ENCODE peak calls at places on chromosomes 11 and 22, in six cellular contexts. One of them, this sample, is unnamed. For H3K4me1 and H3K36me3, the result is how much of the 10 kb centered on the place peaks cover.

GRCh38 chr11:133331031-133331430 is 201.3 kb downstream of the OPCML start:
- DNase-seq in right lobe of liver: no peak
- DNase-seq in GM23248: no peak
- DNase-seq in transverse colon: no peak
- DNase-seq in body of pancreas: no peak
- DNase-seq in SK-N-SH: no peak
- DNase-seq in this sample: no peak

GRCh38 chr11:71240061-71240690 is 12.2 kb downstream of the SHANK2 start:
- DNase-seq in right lobe of liver: no peak
- DNase-seq in GM23248: no peak
- DNase-seq in transverse colon: no peak
- DNase-seq in body of pancreas: no peak
- DNase-seq in SK-N-SH: peak
- DNase-seq in this sample: no peak

GRCh38 chr11:78798567-78799170 is 224.0 kb upstream of the NARS2 start:
- DNase-seq in right lobe of liver: peak
- DNase-seq in GM23248: peak
- DNase-seq in transverse colon: peak
- DNase-seq in body of pancreas: peak
- DNase-seq in SK-N-SH: peak
- DNase-seq in this sample: no peak

GRCh38 chr11:76041208-76041607 is 165.1 kb downstream of the WNT11 start:
- DNase-seq in right lobe of liver: no peak
- DNase-seq in GM23248: no peak
- DNase-seq in transverse colon: no peak
- DNase-seq in body of pancreas: no peak
- DNase-seq in SK-N-SH: no peak
- DNase-seq in this sample: no peak

GRCh38 chr11:126862664-126863247 is 137.8 kb downstream of the KIRREL3 start:
- DNase-seq in right lobe of liver: no peak
- DNase-seq in GM23248: no peak
- DNase-seq in transverse colon: no peak
- DNase-seq in body of pancreas: no peak
- DNase-seq in SK-N-SH: no peak
- DNase-seq in this sample: no peak

GRCh38 chr11:96314326-96315050 is 28.5 kb downstream of the MAML2 start:
- DNase-seq in right lobe of liver: no peak
- DNase-seq in GM23248: peak
- DNase-seq in transverse colon: peak
- DNase-seq in body of pancreas: no peak
- DNase-seq in SK-N-SH: no peak
- DNase-seq in this sample: no peak

GRCh38 chr22:32880906-32881596 is 79.5 kb downstream of the TIMP3 start:
- DNase-seq in right lobe of liver: peak
- DNase-seq in GM23248: no peak
- DNase-seq in transverse colon: peak
- DNase-seq in body of pancreas: peak
- DNase-seq in SK-N-SH: peak
- DNase-seq in this sample: no peak

GRCh38 chr22:31945478-31945815 is 1.1 kb downstream of the YWHAH start:
- DNase-seq in right lobe of liver: no peak
- DNase-seq in GM23248: no peak
- DNase-seq in transverse colon: peak
- DNase-seq in body of pancreas: peak
- DNase-seq in SK-N-SH: no peak
- DNase-seq in this sample: no peak

GRCh38 chr22:20517422-20517821 is 10.0 kb downstream of the MED15 start:
- DNase-seq in right lobe of liver: no peak
- DNase-seq in GM23248: no peak
- DNase-seq in transverse colon: no peak
- DNase-seq in body of pancreas: no peak
- DNase-seq in SK-N-SH: no peak
- DNase-seq in this sample: no peak

GRCh38 chr22:49788492-49788891 is 39.2 kb downstream of the BRD1 start:
- DNase-seq in right lobe of liver: peak
- DNase-seq in GM23248: peak
- DNase-seq in transverse colon: peak
- DNase-seq in body of pancreas: peak
- DNase-seq in SK-N-SH: no peak
- DNase-seq in this sample: no peak

GRCh38 chr22:49787861-49788260 is 39.8 kb downstream of the BRD1 start:
- DNase-seq in right lobe of liver: no peak
- DNase-seq in GM23248: no peak
- DNase-seq in transverse colon: no peak
- DNase-seq in body of pancreas: no peak
- DNase-seq in SK-N-SH: no peak
- DNase-seq in this sample: no peak

GRCh38 chr22:49784987-49785614 is 42.6 kb downstream of the BRD1 start:
- DNase-seq in right lobe of liver: no peak
- DNase-seq in GM23248: no peak
- DNase-seq in transverse colon: no peak
- DNase-seq in body of pancreas: no peak
- DNase-seq in SK-N-SH: no peak
- DNase-seq in this sample: peak

GRCh38 chr22:49785841-49786451 is 41.7 kb downstream of the BRD1 start:
- DNase-seq in right lobe of liver: no peak
- DNase-seq in GM23248: no peak
- DNase-seq in transverse colon: no peak
- DNase-seq in body of pancreas: no peak
- DNase-seq in SK-N-SH: no peak
- DNase-seq in this sample: no peak

GRCh38 chr22:49786976-49787843 is 40.5 kb downstream of the BRD1 start:
- DNase-seq in right lobe of liver: no peak
- DNase-seq in GM23248: no peak
- DNase-seq in transverse colon: no peak
- DNase-seq in body of pancreas: no peak
- DNase-seq in SK-N-SH: no peak
- DNase-seq in this sample: no peak
- H3K4me1 ChIP-seq in right lobe of liver: under half
- H3K4me1 ChIP-seq in GM23248: under half
- H3K4me1 ChIP-seq in transverse colon: under half
- H3K4me1 ChIP-seq in body of pancreas: under half
- H3K4me1 ChIP-seq in SK-N-SH: under half
- H3K4me1 ChIP-seq in this sample: under half

GRCh38 chr22:42340695-42341383 is 70.4 kb upstream of the TCF20 start:
- DNase-seq in right lobe of liver: no peak
- DNase-seq in GM23248: no peak
- DNase-seq in transverse colon: no peak
- DNase-seq in body of pancreas: peak
- DNase-seq in SK-N-SH: peak
- DNase-seq in this sample: no peak
- H3K4me3 ChIP-seq in right lobe of liver: no peak
- H3K4me3 ChIP-seq in GM23248: no peak
- H3K4me3 ChIP-seq in transverse colon: no peak
- H3K4me3 ChIP-seq in body of pancreas: no peak
- H3K4me3 ChIP-seq in SK-N-SH: peak
- H3K4me3 ChIP-seq in this sample: no peak

DNA sequence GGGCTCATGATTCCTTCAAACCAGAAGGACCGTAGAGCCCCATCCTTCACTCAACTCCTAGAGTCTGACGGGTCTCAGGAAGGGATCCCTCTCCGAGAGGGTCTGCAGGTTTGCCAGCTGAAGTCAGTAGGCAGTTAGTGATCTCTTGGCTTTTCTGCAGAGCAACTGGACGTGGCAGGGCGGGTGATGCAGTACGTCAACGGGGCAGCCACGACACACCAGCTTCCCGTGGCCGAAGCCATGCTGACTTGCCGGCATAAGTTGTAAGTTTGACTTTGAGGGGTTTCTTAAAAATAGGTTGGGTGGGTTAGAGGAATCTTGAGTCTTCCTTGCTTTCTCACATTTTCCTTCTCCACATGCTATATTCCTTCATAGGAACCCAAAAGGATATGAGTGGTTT is 33.3 kb upstream of the RAB1B start:
- DNase-seq in right lobe of liver: no peak
- DNase-seq in GM23248: no peak
- DNase-seq in transverse colon: no peak
- DNase-seq in body of pancreas: no peak
- DNase-seq in SK-N-SH: no peak
- DNase-seq in this sample: no peak
- H3K36me3 ChIP-seq in right lobe of liver: under half
- H3K36me3 ChIP-seq in GM23248: under half
- H3K36me3 ChIP-seq in transverse colon: under half
- H3K36me3 ChIP-seq in body of pancreas: under half
- H3K36me3 ChIP-seq in SK-N-SH: half or more
- H3K36me3 ChIP-seq in this sample: half or more

GRCh38 chr11:119431523-119431922 is 8.6 kb upstream of the THY1 start:
- DNase-seq in right lobe of liver: no peak
- DNase-seq in GM23248: no peak
- DNase-seq in transverse colon: no peak
- DNase-seq in body of pancreas: no peak
- DNase-seq in SK-N-SH: no peak
- DNase-seq in this sample: no peak
- H3K4me1 ChIP-seq in right lobe of liver: under half
- H3K4me1 ChIP-seq in GM23248: under half
- H3K4me1 ChIP-seq in transverse colon: under half
- H3K4me1 ChIP-seq in body of pancreas: under half
- H3K4me1 ChIP-seq in SK-N-SH: under half
- H3K4me1 ChIP-seq in this sample: under half

DNA sequence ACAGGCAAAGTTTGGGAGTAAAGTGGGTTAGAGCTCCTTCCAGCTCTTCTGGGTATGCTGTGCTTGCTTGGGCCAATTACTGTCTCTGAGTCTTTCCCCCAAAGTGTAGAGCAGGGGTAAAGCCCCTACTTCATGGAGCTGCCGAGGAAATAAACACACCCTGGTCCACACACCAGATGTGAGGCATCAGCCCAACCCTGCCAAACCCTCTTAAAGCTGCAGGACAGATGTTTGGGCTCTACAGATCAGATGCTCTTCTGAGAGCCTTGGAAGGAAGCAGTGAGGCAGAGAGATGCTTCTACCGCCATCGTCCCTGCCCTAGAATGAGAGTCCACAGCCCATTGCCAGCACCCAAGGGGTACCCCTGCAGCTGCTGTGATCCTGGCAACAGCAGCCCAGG is 64.7 kb downstream of the ELFN2 start:
- DNase-seq in right lobe of liver: no peak
- DNase-seq in GM23248: peak
- DNase-seq in transverse colon: no peak
- DNase-seq in body of pancreas: no peak
- DNase-seq in SK-N-SH: no peak
- DNase-seq in this sample: no peak
- H3K4me3 ChIP-seq in right lobe of liver: no peak
- H3K4me3 ChIP-seq in GM23248: no peak
- H3K4me3 ChIP-seq in transverse colon: no peak
- H3K4me3 ChIP-seq in body of pancreas: no peak
- H3K4me3 ChIP-seq in SK-N-SH: no peak
- H3K4me3 ChIP-seq in this sample: no peak

GRCh38 chr22:23712256-23712655 is 21.4 kb downstream of the RGL4 start:
- DNase-seq in right lobe of liver: no peak
- DNase-seq in GM23248: no peak
- DNase-seq in transverse colon: no peak
- DNase-seq in body of pancreas: no peak
- DNase-seq in SK-N-SH: no peak
- DNase-seq in this sample: no peak
- H3K36me3 ChIP-seq in right lobe of liver: under half
- H3K36me3 ChIP-seq in GM23248: under half
- H3K36me3 ChIP-seq in transverse colon: under half
- H3K36me3 ChIP-seq in body of pancreas: under half
- H3K36me3 ChIP-seq in SK-N-SH: under half
- H3K36me3 ChIP-seq in this sample: half or more